ENCODE peak calls at places on chromosomes 5 and 9, in six cellular contexts. N, Q, Y, T, Z and I are unnamed samples.

GRCh38 chr9:97980479-97980803 is 2.7 kb upstream of the ANP32B start:
- DNase-seq in N (no peak), Q (no peak), Y (no peak), T (no peak), Z (no peak), I (no peak)

GRCh38 chr5:178827636-178828035 is 32.1 kb upstream of the ZNF354B start:
- DNase-seq in N (no peak), Q (no peak), Y (no peak), T (no peak), Z (no peak), I (no peak)

GRCh38 chr5:154779105-154779504 is 23.9 kb downstream of the LARP1 start:
- DNase-seq in N (no peak), Q (no peak), Y (no peak), T (no peak), Z (no peak), I (no peak)

GRCh38 chr5:153953411-153953810 is 85.3 kb downstream of the FAM114A2 start:
- DNase-seq in N (no peak), Q (no peak), Y (no peak), T (no peak), Z (no peak), I (no peak)

GRCh38 chr5:93117753-93118531 is 463.1 kb downstream of the NR2F1-AS1 start:
- DNase-seq in N (no peak), Q (no peak), Y (no peak), T (no peak), Z (no peak), I (no peak)

GRCh38 chr5:16593013-16593412 is 23.8 kb downstream of the RETREG1 start:
- DNase-seq in N (no peak), Q (no peak), Y (peak), T (peak), Z (no peak), I (no peak)

GRCh38 chr5:43357797-43358196 is 44.6 kb upstream of the HMGCS1 start:
- DNase-seq in N (no peak), Q (no peak), Y (no peak), T (no peak), Z (no peak), I (no peak)

GRCh38 chr9:89996717-89997116 is 391.9 kb downstream of the GADD45G start:
- DNase-seq in N (no peak), Q (no peak), Y (no peak), T (no peak), Z (no peak), I (no peak)

GRCh38 chr9:27033815-27034403 is 28.4 kb upstream of the LRRC19 start:
- DNase-seq in N (peak), Q (no peak), Y (peak), T (peak), Z (peak), I (no peak)

GRCh38 chr9:137236238-137236935 is 4.7 kb upstream of the TUBB4B start:
- DNase-seq in N (peak), Q (peak), Y (peak), T (peak), Z (peak), I (peak)

GRCh38 chr5:78467744-78468357 is 107.4 kb downstream of the SCAMP1 start:
- DNase-seq in N (no peak), Q (no peak), Y (peak), T (no peak), Z (no peak), I (no peak)